ENCODE peak calls at places on chromosomes 12 and 14, in ten cellular contexts. One of them, this sample, is unnamed.

GRCh38 chr14:53793790-53794560 is 162.7 kb downstream of the BMP4 start:
- DNase-seq in sigmoid colon: peak; percentile 69
- DNase-seq in psoas muscle: peak; percentile 21
- DNase-seq in cardiac muscle cell: no peak
- DNase-seq in upper lobe of left lung: no peak
- DNase-seq in heart left ventricle: peak; percentile 29
- DNase-seq in ovary: no peak
- DNase-seq in CD4-positive, alpha-beta memory T cell: no peak
- DNase-seq in HCT116: no peak
- DNase-seq in fibroblast of lung: peak; percentile 49
- DNase-seq in this sample: no peak

GRCh38 chr12:50517456-50518048 is 12.8 kb downstream of the DIP2B start:
- DNase-seq in sigmoid colon: no peak
- DNase-seq in psoas muscle: no peak
- DNase-seq in cardiac muscle cell: no peak
- DNase-seq in upper lobe of left lung: no peak
- DNase-seq in heart left ventricle: no peak
- DNase-seq in ovary: no peak
- DNase-seq in CD4-positive, alpha-beta memory T cell: peak; percentile 15
- DNase-seq in HCT116: no peak
- DNase-seq in fibroblast of lung: peak; percentile 47
- DNase-seq in this sample: no peak

GRCh38 chr12:111444314-111444705 is 38.6 kb downstream of the SH2B3 start:
- DNase-seq in sigmoid colon: no peak
- DNase-seq in psoas muscle: no peak
- DNase-seq in cardiac muscle cell: no peak
- DNase-seq in upper lobe of left lung: no peak
- DNase-seq in heart left ventricle: no peak
- DNase-seq in ovary: no peak
- DNase-seq in CD4-positive, alpha-beta memory T cell: peak; percentile 54
- DNase-seq in HCT116: no peak
- DNase-seq in fibroblast of lung: no peak
- DNase-seq in this sample: no peak

GRCh38 chr12:3252416-3252815 is 175.2 kb downstream of the TSPAN9 start:
- DNase-seq in sigmoid colon: peak; percentile 98
- DNase-seq in psoas muscle: peak; percentile 89
- DNase-seq in cardiac muscle cell: peak; percentile 61
- DNase-seq in upper lobe of left lung: peak; percentile 49
- DNase-seq in heart left ventricle: peak; percentile 89
- DNase-seq in ovary: peak; percentile 93
- DNase-seq in CD4-positive, alpha-beta memory T cell: no peak
- DNase-seq in HCT116: no peak
- DNase-seq in fibroblast of lung: peak; percentile 95
- DNase-seq in this sample: no peak

GRCh38 chr12:32568241-32568640 is 110.9 kb upstream of the DNM1L start:
- DNase-seq in sigmoid colon: no peak
- DNase-seq in psoas muscle: no peak
- DNase-seq in cardiac muscle cell: no peak
- DNase-seq in upper lobe of left lung: no peak
- DNase-seq in heart left ventricle: no peak
- DNase-seq in ovary: no peak
- DNase-seq in CD4-positive, alpha-beta memory T cell: no peak
- DNase-seq in HCT116: peak; percentile 43
- DNase-seq in fibroblast of lung: peak; percentile 81
- DNase-seq in this sample: no peak

GRCh38 chr12:32400114-32400672 is 835 bp downstream of the FGD4 start:
- DNase-seq in sigmoid colon: no peak
- DNase-seq in psoas muscle: no peak
- DNase-seq in cardiac muscle cell: peak; percentile 38
- DNase-seq in upper lobe of left lung: no peak
- DNase-seq in heart left ventricle: no peak
- DNase-seq in ovary: no peak
- DNase-seq in CD4-positive, alpha-beta memory T cell: no peak
- DNase-seq in HCT116: peak; percentile 7
- DNase-seq in fibroblast of lung: no peak
- DNase-seq in this sample: peak; percentile 76

GRCh38 chr14:22546722-22547071 is 42.3 kb downstream of the DAD1 start:
- DNase-seq in sigmoid colon: no peak
- DNase-seq in psoas muscle: no peak
- DNase-seq in cardiac muscle cell: no peak
- DNase-seq in upper lobe of left lung: no peak
- DNase-seq in heart left ventricle: no peak
- DNase-seq in ovary: no peak
- DNase-seq in CD4-positive, alpha-beta memory T cell: peak; percentile 26
- DNase-seq in HCT116: no peak
- DNase-seq in fibroblast of lung: no peak
- DNase-seq in this sample: no peak

GRCh38 chr14:67241416-67242362 is at the start of gene PALS1:
- DNase-seq in sigmoid colon: peak; percentile 80
- DNase-seq in psoas muscle: no peak
- DNase-seq in cardiac muscle cell: peak; percentile 78
- DNase-seq in upper lobe of left lung: peak; percentile 51
- DNase-seq in heart left ventricle: no peak
- DNase-seq in ovary: no peak
- DNase-seq in CD4-positive, alpha-beta memory T cell: peak; percentile 64
- DNase-seq in HCT116: peak; percentile 53
- DNase-seq in fibroblast of lung: peak; percentile 76
- DNase-seq in this sample: no peak

GRCh38 chr14:105389534-105389933 is 8.8 kb upstream of the TEX22 start:
- DNase-seq in sigmoid colon: no peak
- DNase-seq in psoas muscle: no peak
- DNase-seq in cardiac muscle cell: no peak
- DNase-seq in upper lobe of left lung: peak; percentile 29
- DNase-seq in heart left ventricle: peak; percentile 63
- DNase-seq in ovary: no peak
- DNase-seq in CD4-positive, alpha-beta memory T cell: no peak
- DNase-seq in HCT116: no peak
- DNase-seq in fibroblast of lung: no peak
- DNase-seq in this sample: no peak

GRCh38 chr14:105389976-105390848 is 8.1 kb upstream of the TEX22 start:
- DNase-seq in sigmoid colon: no peak
- DNase-seq in psoas muscle: no peak
- DNase-seq in cardiac muscle cell: no peak
- DNase-seq in upper lobe of left lung: peak; percentile 27
- DNase-seq in heart left ventricle: peak; percentile 78
- DNase-seq in ovary: no peak
- DNase-seq in CD4-positive, alpha-beta memory T cell: no peak
- DNase-seq in HCT116: no peak
- DNase-seq in fibroblast of lung: no peak
- DNase-seq in this sample: no peak

GRCh38 chr14:105387530-105387922 is 10.8 kb upstream of the TEX22 start:
- DNase-seq in sigmoid colon: no peak
- DNase-seq in psoas muscle: no peak
- DNase-seq in cardiac muscle cell: no peak
- DNase-seq in upper lobe of left lung: no peak
- DNase-seq in heart left ventricle: no peak
- DNase-seq in ovary: no peak
- DNase-seq in CD4-positive, alpha-beta memory T cell: no peak
- DNase-seq in HCT116: no peak
- DNase-seq in fibroblast of lung: no peak
- DNase-seq in this sample: no peak

GRCh38 chr14:105388110-105388951 is 10.0 kb upstream of the TEX22 start:
- DNase-seq in sigmoid colon: no peak
- DNase-seq in psoas muscle: no peak
- DNase-seq in cardiac muscle cell: no peak
- DNase-seq in upper lobe of left lung: peak; percentile 20
- DNase-seq in heart left ventricle: peak; percentile 64
- DNase-seq in ovary: no peak
- DNase-seq in CD4-positive, alpha-beta memory T cell: no peak
- DNase-seq in HCT116: no peak
- DNase-seq in fibroblast of lung: no peak
- DNase-seq in this sample: no peak

GRCh38 chr14:105388976-105389375 is 9.4 kb upstream of the TEX22 start:
- DNase-seq in sigmoid colon: no peak
- DNase-seq in psoas muscle: no peak
- DNase-seq in cardiac muscle cell: no peak
- DNase-seq in upper lobe of left lung: peak; percentile 16
- DNase-seq in heart left ventricle: peak; percentile 44
- DNase-seq in ovary: no peak
- DNase-seq in CD4-positive, alpha-beta memory T cell: no peak
- DNase-seq in HCT116: no peak
- DNase-seq in fibroblast of lung: no peak
- DNase-seq in this sample: no peak
- H3K4me1 ChIP-seq in sigmoid colon: peaks cover 16% of the 10 kb centered on the region
- H3K4me1 ChIP-seq in psoas muscle: no peaks in the 10 kb centered on the region
- H3K4me1 ChIP-seq in cardiac muscle cell: no peaks in the 10 kb centered on the region
- H3K4me1 ChIP-seq in upper lobe of left lung: peaks cover 10% of the 10 kb centered on the region
- H3K4me1 ChIP-seq in heart left ventricle: peaks cover 8% of the 10 kb centered on the region
- H3K4me1 ChIP-seq in ovary: no peaks in the 10 kb centered on the region
- H3K4me1 ChIP-seq in CD4-positive, alpha-beta memory T cell: no peaks in the 10 kb centered on the region
- H3K4me1 ChIP-seq in HCT116: no peaks in the 10 kb centered on the region
- H3K4me1 ChIP-seq in fibroblast of lung: no peaks in the 10 kb centered on the region
- H3K4me1 ChIP-seq in this sample: no peaks in the 10 kb centered on the region

GRCh38 chr14:96162741-96163140 is 41.9 kb upstream of the BDKRB2 start:
- DNase-seq in sigmoid colon: peak; percentile 11
- DNase-seq in psoas muscle: no peak
- DNase-seq in cardiac muscle cell: no peak
- DNase-seq in upper lobe of left lung: no peak
- DNase-seq in heart left ventricle: no peak
- DNase-seq in ovary: no peak
- DNase-seq in CD4-positive, alpha-beta memory T cell: no peak
- DNase-seq in HCT116: no peak
- DNase-seq in fibroblast of lung: peak; percentile 37
- DNase-seq in this sample: peak; percentile 3

GRCh38 chr14:96160030-96160912 is 44.4 kb upstream of the BDKRB2 start:
- DNase-seq in sigmoid colon: no peak
- DNase-seq in psoas muscle: no peak
- DNase-seq in cardiac muscle cell: no peak
- DNase-seq in upper lobe of left lung: no peak
- DNase-seq in heart left ventricle: no peak
- DNase-seq in ovary: no peak
- DNase-seq in CD4-positive, alpha-beta memory T cell: no peak
- DNase-seq in HCT116: no peak
- DNase-seq in fibroblast of lung: no peak
- DNase-seq in this sample: peak; percentile 6

GRCh38 chr14:96158735-96159134 is 45.9 kb upstream of the BDKRB2 start:
- DNase-seq in sigmoid colon: no peak
- DNase-seq in psoas muscle: no peak
- DNase-seq in cardiac muscle cell: no peak
- DNase-seq in upper lobe of left lung: no peak
- DNase-seq in heart left ventricle: no peak
- DNase-seq in ovary: no peak
- DNase-seq in CD4-positive, alpha-beta memory T cell: no peak
- DNase-seq in HCT116: no peak
- DNase-seq in fibroblast of lung: no peak
- DNase-seq in this sample: peak; percentile 4

GRCh38 chr14:96162265-96162664 is 42.4 kb upstream of the BDKRB2 start:
- DNase-seq in sigmoid colon: no peak
- DNase-seq in psoas muscle: no peak
- DNase-seq in cardiac muscle cell: no peak
- DNase-seq in upper lobe of left lung: no peak
- DNase-seq in heart left ventricle: no peak
- DNase-seq in ovary: no peak
- DNase-seq in CD4-positive, alpha-beta memory T cell: no peak
- DNase-seq in HCT116: no peak
- DNase-seq in fibroblast of lung: no peak
- DNase-seq in this sample: peak; percentile 3

GRCh38 chr14:96160913-96161310 is 43.7 kb upstream of the BDKRB2 start:
- DNase-seq in sigmoid colon: no peak
- DNase-seq in psoas muscle: no peak
- DNase-seq in cardiac muscle cell: no peak
- DNase-seq in upper lobe of left lung: no peak
- DNase-seq in heart left ventricle: no peak
- DNase-seq in ovary: no peak
- DNase-seq in CD4-positive, alpha-beta memory T cell: no peak
- DNase-seq in HCT116: no peak
- DNase-seq in fibroblast of lung: no peak
- DNase-seq in this sample: peak; percentile 14
- H3K4me1 ChIP-seq in sigmoid colon: peaks cover 13% of the 10 kb centered on the region
- H3K4me1 ChIP-seq in psoas muscle: no peaks in the 10 kb centered on the region
- H3K4me1 ChIP-seq in cardiac muscle cell: no peaks in the 10 kb centered on the region
- H3K4me1 ChIP-seq in upper lobe of left lung: peaks cover 7% of the 10 kb centered on the region
- H3K4me1 ChIP-seq in heart left ventricle: no peaks in the 10 kb centered on the region
- H3K4me1 ChIP-seq in ovary: no peaks in the 10 kb centered on the region
- H3K4me1 ChIP-seq in CD4-positive, alpha-beta memory T cell: no peaks in the 10 kb centered on the region
- H3K4me1 ChIP-seq in HCT116: no peaks in the 10 kb centered on the region
- H3K4me1 ChIP-seq in fibroblast of lung: no peaks in the 10 kb centered on the region
- H3K4me1 ChIP-seq in this sample: no peaks in the 10 kb centered on the region

GRCh38 chr12:120421701-120422100 is 16.2 kb upstream of the COX6A1 start:
- DNase-seq in sigmoid colon: no peak
- DNase-seq in psoas muscle: no peak
- DNase-seq in cardiac muscle cell: no peak
- DNase-seq in upper lobe of left lung: no peak
- DNase-seq in heart left ventricle: no peak
- DNase-seq in ovary: no peak
- DNase-seq in CD4-positive, alpha-beta memory T cell: no peak
- DNase-seq in HCT116: no peak
- DNase-seq in fibroblast of lung: no peak
- DNase-seq in this sample: peak; percentile 67

GRCh38 chr12:120413901-120414695 is 23.8 kb upstream of the COX6A1 start:
- DNase-seq in sigmoid colon: no peak
- DNase-seq in psoas muscle: no peak
- DNase-seq in cardiac muscle cell: peak; percentile 82
- DNase-seq in upper lobe of left lung: peak; percentile 28
- DNase-seq in heart left ventricle: no peak
- DNase-seq in ovary: no peak
- DNase-seq in CD4-positive, alpha-beta memory T cell: no peak
- DNase-seq in HCT116: no peak
- DNase-seq in fibroblast of lung: no peak
- DNase-seq in this sample: peak; percentile 96

GRCh38 chr12:120412421-120412820 is 25.5 kb upstream of the COX6A1 start:
- DNase-seq in sigmoid colon: no peak
- DNase-seq in psoas muscle: no peak
- DNase-seq in cardiac muscle cell: no peak
- DNase-seq in upper lobe of left lung: no peak
- DNase-seq in heart left ventricle: no peak
- DNase-seq in ovary: no peak
- DNase-seq in CD4-positive, alpha-beta memory T cell: no peak
- DNase-seq in HCT116: no peak
- DNase-seq in fibroblast of lung: no peak
- DNase-seq in this sample: no peak

GRCh38 chr12:120417917-120418316 is 20.0 kb upstream of the COX6A1 start:
- DNase-seq in sigmoid colon: no peak
- DNase-seq in psoas muscle: no peak
- DNase-seq in cardiac muscle cell: no peak
- DNase-seq in upper lobe of left lung: no peak
- DNase-seq in heart left ventricle: no peak
- DNase-seq in ovary: no peak
- DNase-seq in CD4-positive, alpha-beta memory T cell: no peak
- DNase-seq in HCT116: no peak
- DNase-seq in fibroblast of lung: no peak
- DNase-seq in this sample: no peak

DNA sequence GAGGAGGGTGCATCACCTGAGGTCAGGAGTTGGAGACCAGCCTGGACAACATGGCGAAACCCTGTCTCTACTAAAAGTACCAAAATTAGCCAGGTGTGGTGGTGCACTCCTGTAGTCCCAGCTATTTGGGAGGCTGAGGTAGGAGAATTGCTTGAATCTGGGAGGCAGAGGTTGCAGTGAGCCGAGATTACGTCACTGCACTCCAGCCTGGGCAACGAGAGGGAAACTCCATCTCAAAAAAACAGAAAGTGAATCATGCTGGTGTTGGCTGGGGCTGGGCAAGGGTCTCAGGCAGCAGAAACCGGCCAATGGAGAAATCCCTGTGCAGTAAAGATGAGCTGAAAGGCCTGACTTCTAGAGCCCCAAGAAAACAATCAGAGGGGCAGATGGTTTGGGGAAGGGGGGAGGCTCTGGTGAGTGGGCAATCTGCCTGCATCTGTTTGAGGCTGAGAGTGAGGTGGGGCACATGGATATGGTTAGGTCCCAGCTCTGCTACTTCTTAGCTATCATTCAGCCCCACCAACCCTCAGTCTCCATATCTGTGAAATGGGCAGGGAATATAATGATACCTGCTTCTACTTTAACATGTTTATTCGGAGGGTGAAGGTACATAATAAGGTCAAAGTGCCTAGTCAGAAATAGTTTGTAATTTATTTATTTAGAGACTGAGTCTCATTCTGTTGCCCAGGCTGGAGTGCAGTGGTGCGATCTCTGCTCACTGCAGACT is 21.3 kb upstream of the COX6A1 start:
- DNase-seq in sigmoid colon: no peak
- DNase-seq in psoas muscle: no peak
- DNase-seq in cardiac muscle cell: no peak
- DNase-seq in upper lobe of left lung: no peak
- DNase-seq in heart left ventricle: no peak
- DNase-seq in ovary: no peak
- DNase-seq in CD4-positive, alpha-beta memory T cell: no peak
- DNase-seq in HCT116: no peak
- DNase-seq in fibroblast of lung: no peak
- DNase-seq in this sample: no peak
- H3K4me1 ChIP-seq in sigmoid colon: no peaks in the 10 kb centered on the region
- H3K4me1 ChIP-seq in psoas muscle: no peaks in the 10 kb centered on the region
- H3K4me1 ChIP-seq in cardiac muscle cell: peaks cover 10% of the 10 kb centered on the region
- H3K4me1 ChIP-seq in upper lobe of left lung: no peaks in the 10 kb centered on the region
- H3K4me1 ChIP-seq in heart left ventricle: no peaks in the 10 kb centered on the region
- H3K4me1 ChIP-seq in ovary: no peaks in the 10 kb centered on the region
- H3K4me1 ChIP-seq in CD4-positive, alpha-beta memory T cell: no peaks in the 10 kb centered on the region
- H3K4me1 ChIP-seq in HCT116: no peaks in the 10 kb centered on the region
- H3K4me1 ChIP-seq in fibroblast of lung: no peaks in the 10 kb centered on the region
- H3K4me1 ChIP-seq in this sample: no peaks in the 10 kb centered on the region

DNA sequence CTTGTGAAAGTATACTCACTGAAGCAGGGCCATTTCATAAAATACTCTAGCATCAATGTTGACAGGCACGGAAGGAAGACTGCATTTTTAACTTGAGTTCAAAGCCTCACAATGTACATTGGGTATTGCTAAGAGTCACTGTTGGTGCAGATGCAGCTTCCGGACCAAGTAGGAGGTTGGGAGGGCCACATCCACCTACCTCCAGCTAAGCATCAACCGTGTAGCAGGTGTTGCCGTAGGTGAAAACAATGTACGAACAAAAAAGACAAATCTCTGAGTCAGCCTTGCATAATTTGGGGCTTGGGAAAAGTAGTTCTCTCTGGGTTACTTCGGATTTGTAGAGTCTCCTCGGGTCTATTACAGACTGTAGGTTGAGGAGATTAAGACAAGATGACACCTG is 48.1 kb downstream of the TMTC1 start:
- DNase-seq in sigmoid colon: no peak
- DNase-seq in psoas muscle: no peak
- DNase-seq in cardiac muscle cell: no peak
- DNase-seq in upper lobe of left lung: no peak
- DNase-seq in heart left ventricle: no peak
- DNase-seq in ovary: no peak
- DNase-seq in CD4-positive, alpha-beta memory T cell: no peak
- DNase-seq in HCT116: no peak
- DNase-seq in fibroblast of lung: no peak
- DNase-seq in this sample: no peak
- H3K4me1 ChIP-seq in sigmoid colon: peaks cover 59% of the 10 kb centered on the region
- H3K4me1 ChIP-seq in psoas muscle: peaks cover 90% of the 10 kb centered on the region
- H3K4me1 ChIP-seq in cardiac muscle cell: peaks cover 30% of the 10 kb centered on the region
- H3K4me1 ChIP-seq in upper lobe of left lung: peaks cover 16% of the 10 kb centered on the region
- H3K4me1 ChIP-seq in heart left ventricle: peaks cover 81% of the 10 kb centered on the region
- H3K4me1 ChIP-seq in ovary: peaks cover 7% of the 10 kb centered on the region
- H3K4me1 ChIP-seq in CD4-positive, alpha-beta memory T cell: no peaks in the 10 kb centered on the region
- H3K4me1 ChIP-seq in HCT116: no peaks in the 10 kb centered on the region
- H3K4me1 ChIP-seq in fibroblast of lung: peaks cover 2% of the 10 kb centered on the region
- H3K4me1 ChIP-seq in this sample: no peaks in the 10 kb centered on the region